ENCODE peak calls at places on chromosome 13, in eight cellular contexts. S is AG09309; A is Calu3; E is hypothalamus; V is stimulated activated CD8-positive, alpha-beta memory T cell treated with anti-CD3 and anti-CD28 coated beads, Interleukin-4, amount 100 ng/mL, for 24 hours; W is dermis microvascular lymphatic vessel endothelial cell; J is activated CD4-positive, CD25-positive, alpha-beta regulatory T cell treated with anti-CD3 and anti-CD28 coated beads, Interleukin-2, amount 50 U/mL, for 16 hours; X is ACHN. Z is an unnamed sample.

GRCh38 chr13:36051082-36051481 is 80.1 kb downstream of the DCLK1 start:
- DNase-seq in S (no peak), A (no peak), E (no peak), V (no peak), W (no peak), J (no peak), X (no peak), Z (no peak)

GRCh38 chr13:88345171-88345847 is 674.1 kb downstream of the SLITRK5 start:
- DNase-seq in S (no peak), A (no peak), E (no peak), V (no peak), W (no peak), J (no peak), X (no peak), Z (no peak)

GRCh38 chr13:30039506-30039905 is 189.1 kb upstream of the UBL3 start:
- DNase-seq in S (no peak), A (no peak), E (no peak), V (no peak), W (no peak), J (no peak), X (no peak), Z (no peak)

GRCh38 chr13:60329221-60329983 is 67.6 kb upstream of the TDRD3 start:
- DNase-seq in S (no peak), A (peak), E (no peak), V (no peak), W (no peak), J (no peak), X (peak), Z (peak)

GRCh38 chr13:83503424-83503823 is 378.9 kb downstream of the SLITRK1 start:
- DNase-seq in S (no peak), A (no peak), E (no peak), V (no peak), W (no peak), J (no peak), X (no peak), Z (no peak)

GRCh38 chr13:114000151-114001040 is 26.5 kb upstream of the C13orf46 start:
- DNase-seq in S (no peak), A (no peak), E (no peak), V (no peak), W (no peak), J (no peak), X (no peak), Z (no peak)

GRCh38 chr13:33258437-33259193 is 26.9 kb downstream of the STARD13 start:
- DNase-seq in S (peak), A (no peak), E (no peak), V (no peak), W (no peak), J (no peak), X (no peak), Z (no peak)

GRCh38 chr13:102508411-102508810 is 88.4 kb upstream of the TPP2 start:
- DNase-seq in S (no peak), A (no peak), E (no peak), V (no peak), W (no peak), J (no peak), X (no peak), Z (no peak)

GRCh38 chr13:109426690-109426990 is 359.7 kb downstream of the IRS2 start:
- DNase-seq in S (no peak), A (no peak), E (no peak), V (no peak), W (no peak), J (no peak), X (no peak), Z (no peak)

GRCh38 chr13:66171821-66172220 is 1058.3 kb downstream of the PCDH9 start:
- DNase-seq in S (no peak), A (no peak), E (no peak), V (no peak), W (no peak), J (no peak), X (no peak), Z (no peak)

Z was measured in neuronal stem cell.